ENCODE peak calls at places on chromosomes 3 and 15, in five cellular contexts. H is GM12865; W is CD4-positive, alpha-beta T cell; I is brain microvascular endothelial cell; S is tibial nerve. P is an unnamed sample.

GRCh38 chr15:52392008-52392687 is 96.5 kb upstream of the MYO5C start:
- DNase-seq in H (no peak), W (no peak), I (no peak), S (no peak), P (peak)

GRCh38 chr15:37040072-37040742 is 60.1 kb downstream of the MEIS2 start:
- DNase-seq in H (no peak), W (no peak), I (no peak), S (no peak), P (no peak)

GRCh38 chr3:158709666-158710083 is 22.6 kb downstream of the RARRES1 start:
- DNase-seq in H (no peak), W (no peak), I (peak), S (no peak), P (peak)

GRCh38 chr3:159233734-159234133 is 431.9 kb downstream of the MFSD1 start:
- DNase-seq in H (no peak), W (no peak), I (no peak), S (no peak), P (no peak)

GRCh38 chr3:138184994-138185393 is 2.1 kb upstream of the ARMC8 start:
- DNase-seq in H (no peak), W (no peak), I (no peak), S (no peak), P (peak)

GRCh38 chr3:123935830-123936229 is 25.2 kb downstream of the CCDC14 start:
- DNase-seq in H (no peak), W (no peak), I (no peak), S (no peak), P (no peak)

GRCh38 chr15:65400760-65401606 is 21.8 kb downstream of the IGDCC4 start:
- DNase-seq in H (peak), W (peak), I (peak), S (peak), P (no peak)

GRCh38 chr3:140186421-140186920 is 251.5 kb downstream of the CLSTN2 start:
- DNase-seq in H (no peak), W (no peak), I (peak), S (peak), P (peak)

GRCh38 chr3:194139977-194140351 is 4.0 kb downstream of the HES1 start:
- DNase-seq in H (no peak), W (no peak), I (no peak), S (no peak), P (no peak)

GRCh38 chr15:58545307-58546065 is 113.7 kb downstream of the LIPC start:
- DNase-seq in H (no peak), W (no peak), I (peak), S (no peak), P (no peak)

GRCh38 chr15:89421219-89421618 is 75.2 kb downstream of the RHCG start:
- DNase-seq in H (no peak), W (no peak), I (no peak), S (no peak), P (no peak)
- TF ChIP-seq CTCF in H (no peak), W (no peak), I (no peak), S (no peak), P (no peak)

GRCh38 chr3:50412355-50412754 is 53.0 kb upstream of the TMEM115 start:
- DNase-seq in H (no peak), W (no peak), I (no peak), S (no peak), P (no peak)

GRCh38 chr3:50417637-50418033 is 58.3 kb upstream of the TMEM115 start:
- DNase-seq in H (no peak), W (no peak), I (no peak), S (no peak), P (no peak)

GRCh38 chr3:50416736-50417636 is 57.7 kb upstream of the TMEM115 start:
- DNase-seq in H (no peak), W (no peak), I (no peak), S (no peak), P (no peak)

GRCh38 chr3:50415813-50416212 is 56.5 kb upstream of the TMEM115 start:
- DNase-seq in H (no peak), W (no peak), I (no peak), S (no peak), P (no peak)

GRCh38 chr3:50415066-50415465 is 55.7 kb upstream of the TMEM115 start:
- DNase-seq in H (no peak), W (no peak), I (no peak), S (no peak), P (no peak)
- TF ChIP-seq CTCF in H (peak), W (no peak), I (peak), S (no peak), P (peak)

GRCh38 chr3:188320757-188321156 is 166.8 kb downstream of the LPP start:
- DNase-seq in H (no peak), W (no peak), I (peak), S (no peak), P (peak)
- TF ChIP-seq CTCF in H (no peak), W (no peak), I (peak), S (no peak), P (no peak)

DNA sequence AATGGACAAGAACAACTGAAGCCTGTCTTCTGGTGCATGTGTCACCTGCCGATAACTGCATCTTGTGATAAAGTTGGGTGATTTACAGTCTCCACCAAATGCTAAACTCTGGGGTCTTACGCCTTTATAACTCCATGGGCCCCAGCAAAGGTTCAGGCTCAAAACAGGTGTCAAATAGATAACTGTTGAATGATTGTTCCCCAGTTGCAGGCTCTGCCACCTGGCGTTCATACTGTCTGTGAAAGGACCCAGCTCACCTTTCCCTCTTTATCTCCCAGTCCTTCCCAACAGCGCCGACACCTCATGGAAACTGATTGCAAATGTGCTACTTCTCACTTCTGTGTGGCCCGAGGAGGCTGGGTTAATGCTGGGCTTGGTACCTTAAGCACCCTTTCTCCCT is 8.3 kb upstream of the SNX22 start:
- DNase-seq in H (no peak), W (no peak), I (no peak), S (no peak), P (no peak)
- TF ChIP-seq CTCF in H (no peak), W (no peak), I (no peak), S (no peak), P (no peak)

DNA sequence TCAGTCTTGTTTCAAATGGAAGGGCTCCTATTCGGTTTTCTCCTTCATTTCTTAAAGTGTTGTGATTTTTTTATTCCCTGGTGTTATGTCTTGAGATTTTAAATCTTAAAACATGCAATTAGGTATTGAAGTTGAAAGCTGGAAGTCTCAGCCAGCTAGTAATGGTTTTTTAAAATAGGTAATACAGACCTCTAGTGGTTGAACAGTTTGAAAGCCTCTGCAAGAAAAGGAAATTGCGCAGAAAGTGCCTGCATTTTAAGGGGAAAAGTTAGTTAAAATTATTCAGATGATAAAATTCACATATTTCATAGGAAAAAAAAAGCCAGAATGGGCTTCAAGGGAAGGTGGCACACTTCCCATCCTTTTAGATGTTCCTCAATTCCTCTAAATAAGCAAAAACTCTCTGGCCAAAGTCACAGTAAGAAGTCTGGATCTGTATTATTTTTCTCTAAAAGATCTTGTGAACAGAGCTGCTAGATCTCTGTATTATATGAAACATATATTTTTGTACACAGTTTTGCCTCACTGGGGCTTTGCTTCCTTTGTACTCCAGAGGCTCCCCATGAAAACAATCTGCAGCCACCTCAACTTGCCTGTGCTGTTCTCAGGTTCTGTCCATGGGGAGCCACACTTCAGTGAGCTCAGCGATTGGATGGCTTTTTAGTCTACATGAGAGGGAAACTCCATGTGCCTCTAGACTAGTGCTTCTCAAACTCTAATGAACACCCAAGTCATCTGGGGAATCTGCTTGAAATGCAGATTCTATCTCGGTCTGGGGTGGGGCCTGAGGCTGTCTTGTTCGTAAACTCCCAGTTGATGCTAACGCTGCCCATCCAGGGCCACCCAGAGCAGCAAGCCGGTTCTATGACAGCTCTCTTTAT is 21.5 kb downstream of the AGTR1 start:
- DNase-seq in H (no peak), W (no peak), I (no peak), S (no peak), P (no peak)
- TF ChIP-seq CTCF in H (no peak), W (no peak), I (peak), S (peak), P (peak)

GRCh38 chr3:141192345-141192744 is 39.3 kb upstream of the PXYLP1 start:
- DNase-seq in H (peak), W (peak), I (peak), S (peak), P (peak)
- TF ChIP-seq CTCF in H (peak), W (peak), I (peak), S (peak), P (peak)

GRCh38 chr3:53495518-53496501 is 1.4 kb downstream of the CACNA1D start:
- DNase-seq in H (no peak), W (no peak), I (no peak), S (no peak), P (peak)

GRCh38 chr3:53498993-53499641 is 4.7 kb downstream of the CACNA1D start:
- DNase-seq in H (no peak), W (no peak), I (no peak), S (no peak), P (no peak)

GRCh38 chr3:53493997-53494791 is at the start of gene CACNA1D:
- DNase-seq in H (no peak), W (no peak), I (no peak), S (no peak), P (peak)

GRCh38 chr3:53495091-53495517 is 693 bp downstream of the CACNA1D start:
- DNase-seq in H (no peak), W (no peak), I (no peak), S (no peak), P (no peak)

GRCh38 chr3:53496984-53497383 is 2.6 kb downstream of the CACNA1D start:
- DNase-seq in H (no peak), W (no peak), I (no peak), S (no peak), P (no peak)
- TF ChIP-seq CTCF in H (no peak), W (no peak), I (no peak), S (no peak), P (no peak)

GRCh38 chr3:58355174-58355573 is 22.5 kb downstream of the PXK start:
- DNase-seq in H (peak), W (no peak), I (no peak), S (no peak), P (no peak)

GRCh38 chr3:58356054-58356453 is 23.4 kb downstream of the PXK start:
- DNase-seq in H (no peak), W (no peak), I (no peak), S (no peak), P (peak)

GRCh38 chr3:58358808-58359207 is 26.1 kb downstream of the PXK start:
- DNase-seq in H (no peak), W (no peak), I (no peak), S (no peak), P (no peak)

GRCh38 chr3:58357402-58357801 is 24.7 kb downstream of the PXK start:
- DNase-seq in H (no peak), W (no peak), I (no peak), S (no peak), P (no peak)

GRCh38 chr3:58358092-58358491 is 25.4 kb downstream of the PXK start:
- DNase-seq in H (no peak), W (no peak), I (no peak), S (no peak), P (no peak)
- TF ChIP-seq CTCF in H (no peak), W (no peak), I (no peak), S (no peak), P (no peak)

GRCh38 chr3:43742935-43743334 is 52.2 kb downstream of the ABHD5 start:
- DNase-seq in H (no peak), W (no peak), I (peak), S (no peak), P (no peak)
- TF ChIP-seq CTCF in H (no peak), W (no peak), I (peak), S (no peak), P (peak)

GRCh38 chr3:170079466-170080165 is 41.8 kb downstream of the GPR160 start:
- DNase-seq in H (no peak), W (no peak), I (no peak), S (no peak), P (no peak)

GRCh38 chr3:170080605-170081004 is 42.8 kb downstream of the GPR160 start:
- DNase-seq in H (no peak), W (no peak), I (no peak), S (no peak), P (no peak)

GRCh38 chr3:170077406-170077805 is 39.6 kb downstream of the GPR160 start:
- DNase-seq in H (no peak), W (no peak), I (no peak), S (no peak), P (no peak)

GRCh38 chr3:170076715-170077238 is 39.0 kb downstream of the GPR160 start:
- DNase-seq in H (no peak), W (no peak), I (no peak), S (no peak), P (peak)

DNA sequence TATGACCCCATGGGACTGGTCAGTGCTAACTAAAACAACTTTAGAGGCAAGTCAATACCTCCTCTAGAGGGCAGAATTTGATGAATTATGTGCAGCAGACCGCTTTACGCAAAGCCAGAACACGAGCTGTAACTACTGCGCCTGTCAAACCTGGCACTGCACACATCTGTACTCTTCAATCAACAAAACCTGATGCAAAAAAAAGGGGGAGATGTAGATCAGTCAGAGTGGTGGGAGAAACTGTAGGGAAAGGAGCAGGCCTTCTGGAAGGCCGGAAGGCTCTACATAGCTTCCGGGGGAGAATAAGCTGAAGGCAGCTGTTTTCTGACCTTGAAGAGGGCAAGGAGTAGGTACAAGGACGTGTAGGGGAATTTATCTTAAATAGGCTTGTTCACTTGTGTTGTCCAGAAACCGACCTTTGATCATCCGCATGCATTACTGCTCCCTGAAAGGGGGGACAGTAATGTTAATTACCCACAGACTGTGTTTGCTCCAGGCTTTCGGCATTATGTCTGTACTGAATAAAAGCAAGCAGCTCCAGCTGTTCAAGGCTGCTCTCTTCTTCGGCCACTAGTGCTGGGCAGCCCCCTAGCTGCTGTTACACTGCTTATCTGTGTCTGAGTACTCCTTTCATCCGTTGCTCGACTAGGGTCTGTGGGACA is 41.0 kb downstream of the GPR160 start:
- DNase-seq in H (no peak), W (no peak), I (no peak), S (no peak), P (no peak)
- TF ChIP-seq CTCF in H (no peak), W (no peak), I (no peak), S (no peak), P (peak)

P was measured in foreskin keratinocyte.